ENCODE peak calls at places on chromosomes 4 and X, in nine cellular contexts. One of them, this sample, is unnamed.

GRCh38 chrX:63761639-63762038 is 23.4 kb downstream of the ARHGEF9 start:
- DNase-seq in cardiac muscle cell: no peak
- DNase-seq in BE2C: no peak
- DNase-seq in kidney: no peak
- DNase-seq in CD8-positive, alpha-beta T cell: no peak
- DNase-seq in IMR-90: no peak
- DNase-seq in mesenchymal stem cell: no peak
- DNase-seq in adipocyte: no peak
- DNase-seq in lower lobe of right lung: no peak
- DNase-seq in this sample: no peak

GRCh38 chr4:163484906-163485305 is 9.6 kb upstream of the TMA16 start:
- DNase-seq in cardiac muscle cell: peak
- DNase-seq in BE2C: peak
- DNase-seq in kidney: no peak
- DNase-seq in CD8-positive, alpha-beta T cell: peak
- DNase-seq in IMR-90: peak
- DNase-seq in mesenchymal stem cell: peak
- DNase-seq in adipocyte: peak
- DNase-seq in lower lobe of right lung: no peak
- DNase-seq in this sample: no peak

GRCh38 chr4:38279077-38279476 is 318.9 kb downstream of the PTTG2 start:
- DNase-seq in cardiac muscle cell: no peak
- DNase-seq in BE2C: no peak
- DNase-seq in kidney: no peak
- DNase-seq in CD8-positive, alpha-beta T cell: no peak
- DNase-seq in IMR-90: no peak
- DNase-seq in mesenchymal stem cell: no peak
- DNase-seq in adipocyte: no peak
- DNase-seq in lower lobe of right lung: no peak
- DNase-seq in this sample: no peak

GRCh38 chr4:121484633-121485032 is 103.8 kb upstream of the QRFPR start:
- DNase-seq in cardiac muscle cell: peak
- DNase-seq in BE2C: peak
- DNase-seq in kidney: no peak
- DNase-seq in CD8-positive, alpha-beta T cell: no peak
- DNase-seq in IMR-90: peak
- DNase-seq in mesenchymal stem cell: peak
- DNase-seq in adipocyte: peak
- DNase-seq in lower lobe of right lung: peak
- DNase-seq in this sample: no peak

GRCh38 chr4:111986125-111986524 is 159.1 kb upstream of the FAM241A start:
- DNase-seq in cardiac muscle cell: no peak
- DNase-seq in BE2C: no peak
- DNase-seq in kidney: no peak
- DNase-seq in CD8-positive, alpha-beta T cell: no peak
- DNase-seq in IMR-90: no peak
- DNase-seq in mesenchymal stem cell: no peak
- DNase-seq in adipocyte: no peak
- DNase-seq in lower lobe of right lung: no peak
- DNase-seq in this sample: no peak

GRCh38 chr4:186351672-186352194 is 85.7 kb downstream of the F11 start:
- DNase-seq in cardiac muscle cell: no peak
- DNase-seq in BE2C: no peak
- DNase-seq in kidney: no peak
- DNase-seq in CD8-positive, alpha-beta T cell: no peak
- DNase-seq in IMR-90: no peak
- DNase-seq in mesenchymal stem cell: no peak
- DNase-seq in adipocyte: no peak
- DNase-seq in lower lobe of right lung: no peak
- DNase-seq in this sample: no peak

GRCh38 chr4:18075823-18076433 is 54.4 kb upstream of the LCORL start:
- DNase-seq in cardiac muscle cell: no peak
- DNase-seq in BE2C: peak
- DNase-seq in kidney: no peak
- DNase-seq in CD8-positive, alpha-beta T cell: peak
- DNase-seq in IMR-90: peak
- DNase-seq in mesenchymal stem cell: no peak
- DNase-seq in adipocyte: no peak
- DNase-seq in lower lobe of right lung: no peak
- DNase-seq in this sample: no peak

GRCh38 chr4:145406970-145407369 is 74.7 kb upstream of the SMAD1 start:
- DNase-seq in cardiac muscle cell: peak
- DNase-seq in BE2C: no peak
- DNase-seq in kidney: no peak
- DNase-seq in CD8-positive, alpha-beta T cell: no peak
- DNase-seq in IMR-90: no peak
- DNase-seq in mesenchymal stem cell: no peak
- DNase-seq in adipocyte: peak
- DNase-seq in lower lobe of right lung: no peak
- DNase-seq in this sample: no peak

GRCh38 chrX:131747173-131747572 is 203.3 kb downstream of the OR13H1 start:
- DNase-seq in cardiac muscle cell: no peak
- DNase-seq in BE2C: no peak
- DNase-seq in kidney: no peak
- DNase-seq in CD8-positive, alpha-beta T cell: no peak
- DNase-seq in IMR-90: peak
- DNase-seq in mesenchymal stem cell: no peak
- DNase-seq in adipocyte: peak
- DNase-seq in lower lobe of right lung: no peak
- DNase-seq in this sample: no peak

GRCh38 chr4:150211821-150212445 is 133.7 kb downstream of the DCLK2 start:
- DNase-seq in cardiac muscle cell: no peak
- DNase-seq in BE2C: no peak
- DNase-seq in kidney: no peak
- DNase-seq in CD8-positive, alpha-beta T cell: no peak
- DNase-seq in IMR-90: no peak
- DNase-seq in mesenchymal stem cell: peak
- DNase-seq in adipocyte: peak
- DNase-seq in lower lobe of right lung: no peak
- DNase-seq in this sample: no peak

GRCh38 chr4:30948653-30949052 is 228.5 kb downstream of the PCDH7 start:
- DNase-seq in cardiac muscle cell: peak
- DNase-seq in BE2C: no peak
- DNase-seq in kidney: no peak
- DNase-seq in CD8-positive, alpha-beta T cell: no peak
- DNase-seq in IMR-90: peak
- DNase-seq in mesenchymal stem cell: peak
- DNase-seq in adipocyte: peak
- DNase-seq in lower lobe of right lung: no peak
- DNase-seq in this sample: no peak

GRCh38 chr4:77921701-77922100 is 59.1 kb downstream of the MRPL1 start:
- DNase-seq in cardiac muscle cell: peak
- DNase-seq in BE2C: no peak
- DNase-seq in kidney: no peak
- DNase-seq in CD8-positive, alpha-beta T cell: no peak
- DNase-seq in IMR-90: peak
- DNase-seq in mesenchymal stem cell: peak
- DNase-seq in adipocyte: peak
- DNase-seq in lower lobe of right lung: no peak
- DNase-seq in this sample: no peak

GRCh38 chr4:185463541-185463940 is 8.0 kb downstream of the CCDC110 start:
- DNase-seq in cardiac muscle cell: no peak
- DNase-seq in BE2C: no peak
- DNase-seq in kidney: no peak
- DNase-seq in CD8-positive, alpha-beta T cell: no peak
- DNase-seq in IMR-90: no peak
- DNase-seq in mesenchymal stem cell: no peak
- DNase-seq in adipocyte: no peak
- DNase-seq in lower lobe of right lung: no peak
- DNase-seq in this sample: no peak

GRCh38 chr4:7978489-7978888 is 38.8 kb upstream of the AFAP1 start:
- DNase-seq in cardiac muscle cell: peak
- DNase-seq in BE2C: no peak
- DNase-seq in kidney: no peak
- DNase-seq in CD8-positive, alpha-beta T cell: no peak
- DNase-seq in IMR-90: no peak
- DNase-seq in mesenchymal stem cell: no peak
- DNase-seq in adipocyte: no peak
- DNase-seq in lower lobe of right lung: no peak
- DNase-seq in this sample: peak

GRCh38 chr4:1216869-1217294 is 32.0 kb downstream of the CTBP1 start:
- DNase-seq in cardiac muscle cell: no peak
- DNase-seq in BE2C: no peak
- DNase-seq in kidney: no peak
- DNase-seq in CD8-positive, alpha-beta T cell: peak
- DNase-seq in IMR-90: no peak
- DNase-seq in mesenchymal stem cell: no peak
- DNase-seq in adipocyte: no peak
- DNase-seq in lower lobe of right lung: no peak
- DNase-seq in this sample: no peak
- H3K4me3 ChIP-seq in cardiac muscle cell: no peak
- H3K4me3 ChIP-seq in BE2C: no peak
- H3K4me3 ChIP-seq in kidney: no peak
- H3K4me3 ChIP-seq in CD8-positive, alpha-beta T cell: peak
- H3K4me3 ChIP-seq in IMR-90: no peak
- H3K4me3 ChIP-seq in mesenchymal stem cell: no peak
- H3K4me3 ChIP-seq in adipocyte: no peak
- H3K4me3 ChIP-seq in lower lobe of right lung: no peak
- H3K4me3 ChIP-seq in this sample: no peak

DNA sequence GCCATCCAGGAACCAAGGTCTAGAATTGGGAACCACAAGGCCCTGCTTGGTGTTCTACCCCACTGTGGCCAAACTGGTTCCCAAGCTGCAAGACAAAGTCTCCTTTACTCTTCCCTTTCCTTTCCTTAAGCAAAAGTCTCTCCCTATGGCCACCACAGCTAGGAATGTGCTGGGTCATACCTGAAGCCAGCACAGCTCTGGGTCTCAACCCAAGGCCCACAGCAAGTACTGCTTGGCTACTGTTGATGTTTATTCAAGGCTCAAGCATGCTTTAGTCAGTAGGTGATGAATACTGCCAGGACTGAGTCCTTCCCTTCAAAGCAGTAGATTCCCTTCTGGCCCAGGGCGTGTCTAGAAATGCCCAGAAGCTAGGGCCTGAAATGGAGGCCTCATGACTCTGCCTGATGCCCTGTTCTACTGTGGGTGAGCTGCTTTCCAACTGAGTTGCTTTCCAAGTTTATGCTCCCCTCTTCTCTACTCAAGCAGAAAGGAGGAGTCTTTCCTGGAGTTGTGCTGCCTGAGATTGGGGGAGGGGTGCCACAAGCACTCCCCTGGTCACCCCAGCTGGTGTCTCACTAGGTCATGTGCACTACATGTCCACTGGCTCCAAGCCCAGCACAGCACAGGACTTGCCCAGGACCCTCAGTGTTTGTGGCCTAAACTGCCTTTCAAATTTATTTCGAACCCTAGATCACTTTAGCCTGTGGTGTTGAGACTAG is 44.9 kb downstream of the STAP1 start:
- DNase-seq in cardiac muscle cell: no peak
- DNase-seq in BE2C: no peak
- DNase-seq in kidney: no peak
- DNase-seq in CD8-positive, alpha-beta T cell: no peak
- DNase-seq in IMR-90: no peak
- DNase-seq in mesenchymal stem cell: no peak
- DNase-seq in adipocyte: no peak
- DNase-seq in lower lobe of right lung: no peak
- DNase-seq in this sample: no peak
- H3K4me3 ChIP-seq in cardiac muscle cell: no peak
- H3K4me3 ChIP-seq in BE2C: no peak
- H3K4me3 ChIP-seq in kidney: no peak
- H3K4me3 ChIP-seq in CD8-positive, alpha-beta T cell: no peak
- H3K4me3 ChIP-seq in IMR-90: no peak
- H3K4me3 ChIP-seq in mesenchymal stem cell: no peak
- H3K4me3 ChIP-seq in adipocyte: no peak
- H3K4me3 ChIP-seq in lower lobe of right lung: no peak
- H3K4me3 ChIP-seq in this sample: no peak

GRCh38 chr4:70670332-70671014 is 4.2 kb upstream of the JCHAIN start:
- DNase-seq in cardiac muscle cell: no peak
- DNase-seq in BE2C: no peak
- DNase-seq in kidney: no peak
- DNase-seq in CD8-positive, alpha-beta T cell: no peak
- DNase-seq in IMR-90: peak
- DNase-seq in mesenchymal stem cell: no peak
- DNase-seq in adipocyte: no peak
- DNase-seq in lower lobe of right lung: no peak
- DNase-seq in this sample: no peak

GRCh38 chr4:70667710-70668535 is 1.6 kb upstream of the JCHAIN start:
- DNase-seq in cardiac muscle cell: peak
- DNase-seq in BE2C: no peak
- DNase-seq in kidney: no peak
- DNase-seq in CD8-positive, alpha-beta T cell: no peak
- DNase-seq in IMR-90: peak
- DNase-seq in mesenchymal stem cell: peak
- DNase-seq in adipocyte: peak
- DNase-seq in lower lobe of right lung: no peak
- DNase-seq in this sample: no peak

GRCh38 chr4:70671091-70671490 is 4.8 kb upstream of the JCHAIN start:
- DNase-seq in cardiac muscle cell: no peak
- DNase-seq in BE2C: no peak
- DNase-seq in kidney: no peak
- DNase-seq in CD8-positive, alpha-beta T cell: no peak
- DNase-seq in IMR-90: no peak
- DNase-seq in mesenchymal stem cell: no peak
- DNase-seq in adipocyte: no peak
- DNase-seq in lower lobe of right lung: no peak
- DNase-seq in this sample: no peak

GRCh38 chr4:70666369-70666768 is at the start of gene JCHAIN:
- DNase-seq in cardiac muscle cell: no peak
- DNase-seq in BE2C: no peak
- DNase-seq in kidney: no peak
- DNase-seq in CD8-positive, alpha-beta T cell: no peak
- DNase-seq in IMR-90: peak
- DNase-seq in mesenchymal stem cell: no peak
- DNase-seq in adipocyte: peak
- DNase-seq in lower lobe of right lung: no peak
- DNase-seq in this sample: no peak
- H3K4me3 ChIP-seq in cardiac muscle cell: no peak
- H3K4me3 ChIP-seq in BE2C: no peak
- H3K4me3 ChIP-seq in kidney: no peak
- H3K4me3 ChIP-seq in CD8-positive, alpha-beta T cell: no peak
- H3K4me3 ChIP-seq in IMR-90: no peak
- H3K4me3 ChIP-seq in mesenchymal stem cell: no peak
- H3K4me3 ChIP-seq in adipocyte: no peak
- H3K4me3 ChIP-seq in lower lobe of right lung: no peak
- H3K4me3 ChIP-seq in this sample: no peak

DNA sequence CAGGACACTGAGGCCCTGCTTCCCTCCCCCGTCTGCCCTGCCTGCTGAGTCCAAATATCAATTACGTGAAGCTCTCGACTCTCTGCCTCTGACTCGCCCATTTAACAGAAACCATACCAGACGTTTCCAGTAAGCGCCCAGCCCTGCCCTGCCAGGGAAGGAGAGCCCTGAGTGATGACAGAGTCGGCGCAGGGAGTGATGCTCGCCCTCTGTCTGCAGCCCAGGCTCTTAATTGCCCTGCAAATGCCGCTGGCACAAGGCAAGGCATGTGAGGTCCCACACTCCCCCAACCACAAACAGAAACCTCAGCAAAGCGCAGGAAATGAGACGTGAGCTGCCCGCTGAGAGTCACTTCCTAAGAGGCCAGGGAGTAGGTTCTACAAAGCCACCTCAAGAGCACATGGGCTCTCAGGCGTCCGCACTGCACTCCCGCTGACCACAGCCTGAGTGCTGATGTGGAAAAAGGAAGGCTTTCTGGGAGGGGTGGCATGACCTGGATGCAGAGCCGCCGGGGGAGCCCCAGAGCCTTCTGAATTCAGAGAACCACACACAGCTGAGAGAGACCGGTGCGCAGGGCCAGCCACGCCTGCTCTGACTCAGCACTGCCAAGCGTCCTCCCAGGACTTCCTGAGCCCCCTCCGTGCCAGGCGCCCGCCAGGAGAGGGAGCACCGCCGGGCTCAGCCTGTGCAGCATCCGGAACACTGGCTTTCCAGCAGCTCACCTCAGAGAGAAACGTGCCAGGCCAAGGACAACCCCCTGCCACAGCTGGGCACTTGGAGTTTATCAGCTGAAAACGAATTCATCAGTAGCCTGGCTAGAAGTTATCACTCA is 5.3 kb downstream of the ZFYVE28 start:
- DNase-seq in cardiac muscle cell: peak
- DNase-seq in BE2C: peak
- DNase-seq in kidney: peak
- DNase-seq in CD8-positive, alpha-beta T cell: peak
- DNase-seq in IMR-90: peak
- DNase-seq in mesenchymal stem cell: peak
- DNase-seq in adipocyte: peak
- DNase-seq in lower lobe of right lung: peak
- DNase-seq in this sample: peak
- H3K4me3 ChIP-seq in cardiac muscle cell: no peak
- H3K4me3 ChIP-seq in BE2C: peak
- H3K4me3 ChIP-seq in kidney: peak
- H3K4me3 ChIP-seq in CD8-positive, alpha-beta T cell: peak
- H3K4me3 ChIP-seq in IMR-90: peak
- H3K4me3 ChIP-seq in mesenchymal stem cell: peak
- H3K4me3 ChIP-seq in adipocyte: peak
- H3K4me3 ChIP-seq in lower lobe of right lung: peak
- H3K4me3 ChIP-seq in this sample: no peak